ENCODE peak calls at places on chromosomes 3 and 15, in eight cellular contexts. L, F, O, E, M, C, Q and P are unnamed samples.

GRCh38 chr15:25188051-25188450 is 233.3 kb downstream of the SNRPN start:
- DNase-seq in L (no peak), F (no peak), O (no peak), E (no peak), M (no peak), C (no peak), Q (no peak), P (no peak)

GRCh38 chr3:160478338-160478737 is 28.8 kb upstream of the TRIM59 start:
- DNase-seq in L (no peak), F (no peak), O (no peak), E (no peak), M (no peak), C (no peak), Q (no peak), P (peak)

GRCh38 chr3:191753186-191753585 is 292.2 kb downstream of the PYDC2 start:
- DNase-seq in L (no peak), F (no peak), O (no peak), E (no peak), M (no peak), C (no peak), Q (no peak), P (no peak)

GRCh38 chr3:41199866-41200668 is 762 bp downstream of the CTNNB1 start:
- DNase-seq in L (peak), F (no peak), O (peak), E (peak), M (peak), C (peak), Q (peak), P (no peak)

GRCh38 chr3:188006726-188007393 is 147.1 kb upstream of the LPP start:
- DNase-seq in L (peak), F (no peak), O (peak), E (peak), M (peak), C (no peak), Q (no peak), P (no peak)

GRCh38 chr15:71397377-71397776 is 282.1 kb downstream of the THSD4 start:
- DNase-seq in L (peak), F (no peak), O (no peak), E (no peak), M (no peak), C (no peak), Q (peak), P (peak)

GRCh38 chr3:5188419-5189405 is 1.2 kb downstream of the EDEM1 start:
- DNase-seq in L (peak), F (peak), O (peak), E (peak), M (no peak), C (peak), Q (no peak), P (peak)

GRCh38 chr3:113079532-113079931 is 88.7 kb downstream of the GTPBP8 start:
- DNase-seq in L (no peak), F (no peak), O (no peak), E (no peak), M (no peak), C (no peak), Q (no peak), P (peak)

GRCh38 chr3:194058189-194058571 is 77.8 kb upstream of the HES1 start:
- DNase-seq in L (peak), F (no peak), O (peak), E (peak), M (peak), C (peak), Q (peak), P (peak)

GRCh38 chr15:35078221-35078915 is 6.7 kb downstream of the NANOGP8 start:
- DNase-seq in L (peak), F (no peak), O (no peak), E (no peak), M (no peak), C (peak), Q (no peak), P (peak)

GRCh38 chr15:64566629-64567427 is 106.5 kb downstream of the ZNF609 start:
- DNase-seq in L (no peak), F (no peak), O (no peak), E (no peak), M (no peak), C (peak), Q (no peak), P (no peak)

GRCh38 chr15:70302360-70302759 is 204.6 kb upstream of the TLE3 start:
- DNase-seq in L (no peak), F (no peak), O (no peak), E (no peak), M (no peak), C (no peak), Q (no peak), P (no peak)

GRCh38 chr3:61535826-61536225 is 25.5 kb upstream of the PTPRG start:
- DNase-seq in L (no peak), F (no peak), O (no peak), E (no peak), M (no peak), C (no peak), Q (no peak), P (no peak)

GRCh38 chr15:96849501-96849900 is 519.0 kb downstream of the NR2F2 start:
- DNase-seq in L (no peak), F (no peak), O (no peak), E (no peak), M (no peak), C (no peak), Q (no peak), P (peak)

GRCh38 chr3:23201154-23201838 is 1.8 kb upstream of the UBE2E2 start:
- DNase-seq in L (no peak), F (no peak), O (no peak), E (no peak), M (no peak), C (no peak), Q (no peak), P (no peak)

GRCh38 chr15:25734680-25735355 is 128.3 kb downstream of the ATP10A start:
- DNase-seq in L (no peak), F (no peak), O (no peak), E (no peak), M (no peak), C (no peak), Q (no peak), P (no peak)

GRCh38 chr15:36449084-36449661 is 130.3 kb upstream of the CDIN1 start:
- DNase-seq in L (no peak), F (no peak), O (no peak), E (no peak), M (no peak), C (no peak), Q (no peak), P (no peak)

GRCh38 chr15:79004336-79004735 is 59.5 kb upstream of the CTSH start:
- DNase-seq in L (no peak), F (no peak), O (no peak), E (no peak), M (no peak), C (peak), Q (no peak), P (peak)

GRCh38 chr15:39127925-39128617 is 452.8 kb upstream of the THBS1 start:
- DNase-seq in L (no peak), F (no peak), O (no peak), E (no peak), M (no peak), C (peak), Q (no peak), P (peak)

GRCh38 chr15:81358248-81358647 is 15.8 kb downstream of the TMC3 start:
- DNase-seq in L (no peak), F (no peak), O (no peak), E (no peak), M (no peak), C (no peak), Q (no peak), P (no peak)

GRCh38 chr3:9468460-9468859 is 71.0 kb downstream of the SETD5 start:
- DNase-seq in L (no peak), F (no peak), O (no peak), E (no peak), M (no peak), C (no peak), Q (no peak), P (peak)

GRCh38 chr3:9469953-9470352 is 72.5 kb downstream of the SETD5 start:
- DNase-seq in L (no peak), F (no peak), O (no peak), E (no peak), M (no peak), C (no peak), Q (no peak), P (no peak)

DNA sequence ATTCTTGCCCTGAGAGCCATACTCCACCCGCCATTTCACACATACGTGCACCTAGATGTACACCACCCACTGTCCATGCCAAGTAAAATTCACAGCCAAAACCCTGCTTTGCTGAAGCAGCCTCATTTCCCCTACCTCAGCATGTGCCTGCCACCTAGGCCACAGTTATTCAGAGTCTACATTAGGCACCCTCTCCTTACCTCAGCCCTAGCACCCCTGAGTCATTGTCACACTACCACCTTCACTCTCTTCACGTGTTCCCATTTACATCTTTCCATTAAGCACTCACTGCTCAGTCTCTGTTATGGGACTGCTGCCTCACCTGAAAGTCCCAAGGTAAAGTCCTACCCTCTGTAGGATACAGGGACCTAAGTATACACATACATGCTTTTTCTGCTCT is 70.0 kb downstream of the SETD5 start:
- DNase-seq in L (no peak), F (no peak), O (no peak), E (no peak), M (no peak), C (no peak), Q (no peak), P (no peak)
- TF ChIP-seq POLR2A in L (no peak), F (no peak), O (no peak), E (no peak), M (no peak), C (no peak), Q (no peak), P (no peak)

GRCh38 chr3:155854147-155854940 is at the start of gene SLC33A1:
- DNase-seq in L (peak), F (peak), O (peak), E (peak), M (peak), C (peak), Q (peak), P (peak)
- TF ChIP-seq POLR2A in L (peak), F (peak), O (peak), E (no peak), M (peak), C (peak), Q (peak), P (peak)

GRCh38 chr3:10006762-10007090 is 19.5 kb upstream of the FANCD2 start:
- DNase-seq in L (no peak), F (peak), O (peak), E (no peak), M (no peak), C (no peak), Q (no peak), P (no peak)

GRCh38 chr3:10007126-10007782 is 19.0 kb upstream of the FANCD2 start:
- DNase-seq in L (peak), F (peak), O (no peak), E (no peak), M (no peak), C (no peak), Q (no peak), P (no peak)

GRCh38 chr3:10006048-10006761 is 19.6 kb upstream of the EMC3 start:
- DNase-seq in L (no peak), F (peak), O (no peak), E (no peak), M (no peak), C (no peak), Q (no peak), P (no peak)

GRCh38 chr3:10010546-10011465 is 15.4 kb upstream of the FANCD2 start:
- DNase-seq in L (peak), F (peak), O (peak), E (peak), M (peak), C (peak), Q (peak), P (peak)

DNA sequence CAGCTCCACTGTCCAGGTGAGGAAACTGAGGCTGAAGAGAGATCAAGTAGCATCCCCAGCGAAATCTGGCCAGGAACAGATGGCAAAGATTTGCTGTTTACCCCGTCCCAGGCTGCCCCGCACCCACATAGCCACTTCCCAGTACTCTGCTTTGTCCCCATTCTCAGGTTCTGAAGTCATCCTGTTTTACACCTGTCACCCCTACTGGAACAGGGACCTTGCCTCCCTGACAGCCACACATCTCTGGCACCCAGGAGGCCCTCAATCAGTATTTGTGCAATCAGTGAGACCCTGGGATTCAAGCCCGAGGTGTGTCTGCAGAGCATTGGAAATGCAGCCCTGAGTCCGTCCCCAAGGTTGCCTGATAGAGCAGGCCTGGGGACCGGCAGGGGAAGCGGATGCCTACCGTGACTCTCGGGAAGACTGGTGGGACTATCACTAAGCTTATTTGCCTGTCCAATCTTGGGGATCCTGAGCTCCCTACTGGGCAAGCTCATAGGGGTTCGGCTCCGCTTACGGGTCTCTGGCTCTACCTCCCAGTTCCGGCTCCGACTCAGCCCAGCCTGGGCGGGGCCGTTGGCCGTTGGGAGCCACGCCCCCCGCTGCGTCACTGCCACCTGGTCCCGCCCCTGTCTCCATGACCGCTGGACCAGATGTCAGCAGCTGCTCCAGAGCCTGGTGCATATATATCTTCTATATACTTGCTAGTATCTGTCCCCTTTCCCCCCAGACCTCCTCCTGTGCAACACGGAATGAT is 17.5 kb upstream of the FANCD2 start:
- DNase-seq in L (peak), F (peak), O (peak), E (peak), M (peak), C (no peak), Q (peak), P (peak)
- TF ChIP-seq POLR2A in L (peak), F (no peak), O (peak), E (no peak), M (peak), C (no peak), Q (no peak), P (no peak)

DNA sequence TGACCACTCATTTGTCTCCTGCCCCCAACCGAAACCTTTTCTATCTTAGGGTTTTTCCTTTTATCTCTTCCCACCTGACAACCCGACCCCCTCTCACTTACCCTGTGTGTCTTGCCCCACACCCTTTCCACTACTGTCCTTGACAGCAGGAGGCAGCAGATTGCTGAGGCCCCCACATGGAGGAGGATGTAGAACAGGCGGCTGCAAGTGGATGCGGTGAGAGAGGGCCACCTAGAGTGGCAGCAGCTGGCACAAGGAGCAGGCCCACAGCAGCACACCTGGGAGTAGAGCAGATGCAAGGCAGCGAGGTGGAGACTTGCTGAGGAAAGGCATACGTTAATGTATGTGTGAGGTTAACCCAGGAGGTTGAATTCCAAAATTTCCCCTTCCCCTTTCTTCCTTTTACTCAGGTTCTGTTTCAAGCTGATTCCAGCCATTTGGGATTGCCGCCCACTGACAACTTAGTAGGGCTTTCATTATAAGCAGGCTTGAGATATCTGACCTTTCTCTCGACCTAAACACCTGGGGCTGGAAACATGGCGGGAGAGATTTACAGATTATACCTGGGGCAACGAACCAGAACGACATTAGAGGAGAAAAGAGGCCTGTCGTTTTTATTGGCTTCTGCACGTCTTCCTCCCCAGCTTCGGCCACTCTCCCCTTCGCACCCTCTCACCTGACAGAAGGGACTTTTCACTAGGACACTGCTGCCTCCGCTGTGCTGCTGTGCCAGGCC is 643 bp downstream of the SERINC4 start:
- DNase-seq in L (no peak), F (no peak), O (no peak), E (no peak), M (no peak), C (no peak), Q (no peak), P (no peak)
- TF ChIP-seq POLR2A in L (no peak), F (no peak), O (no peak), E (no peak), M (no peak), C (no peak), Q (no peak), P (no peak)